ENCODE peak calls at places on chromosomes 16 and 17, in nine cellular contexts. R is cardiac fibroblast, P is amniotic stem cell, Y is memory B cell, S is GM03348, M is HEK293T, V is ELR, W is NCI-H2081, L is KBM-7. X is an unnamed sample.

GRCh38 chr17:79033741-79034501 is 10.0 kb downstream of the C1QTNF1 start:
- DNase-seq in Y (no peak), L (no peak), W (peak), R (peak), S (no peak), M (peak), V (no peak), P (no peak), X (peak)

GRCh38 chr17:3576970-3577369 is 19.4 kb upstream of the TRPV3 start:
- DNase-seq in W (no peak), Y (no peak), L (no peak), R (no peak), V (no peak), P (no peak), M (no peak), S (no peak), X (no peak)

GRCh38 chr16:81816351-81816750 is 37.3 kb downstream of the PLCG2 start:
- DNase-seq in M (no peak), R (no peak), L (no peak), P (no peak), V (no peak), W (no peak), Y (no peak), S (no peak), X (no peak)

GRCh38 chr17:74478369-74479100 is 12.1 kb downstream of the CD300A start:
- DNase-seq in R (no peak), M (no peak), V (no peak), P (no peak), W (no peak), S (no peak), Y (no peak), L (peak), X (peak)

GRCh38 chr16:54116126-54116525 is 170.5 kb downstream of the IRX3 start:
- DNase-seq in P (no peak), V (no peak), M (no peak), L (no peak), W (peak), S (no peak), Y (no peak), R (peak), X (no peak)

GRCh38 chr17:42284566-42284965 is 3.7 kb upstream of the STAT5A start:
- DNase-seq in S (no peak), V (no peak), M (no peak), L (no peak), Y (no peak), W (no peak), P (no peak), R (no peak), X (no peak)

GRCh38 chr17:80531400-80531799 is 13.2 kb upstream of the RPTOR start:
- DNase-seq in Y (no peak), P (no peak), R (no peak), M (no peak), W (no peak), S (no peak), L (no peak), V (no peak), X (no peak)

GRCh38 chr16:83831451-83831987 is 23.7 kb downstream of the HSBP1 start:
- DNase-seq in M (no peak), L (no peak), P (no peak), S (no peak), R (no peak), W (no peak), V (no peak), Y (no peak), X (no peak)

GRCh38 chr17:67489273-67489672 is 112.2 kb downstream of the PITPNC1 start:
- DNase-seq in Y (no peak), S (no peak), M (no peak), V (no peak), L (no peak), P (no peak), R (no peak), W (no peak), X (no peak)

GRCh38 chr16:68909099-68909733 is 65.9 kb downstream of the TANGO6 start:
- DNase-seq in W (no peak), S (no peak), L (no peak), M (no peak), R (no peak), Y (no peak), P (no peak), V (no peak), X (no peak)

GRCh38 chr16:11320170-11320569 is 25.1 kb upstream of the RMI2 start:
- DNase-seq in P (no peak), M (no peak), V (no peak), W (no peak), Y (no peak), L (no peak), R (no peak), S (no peak), X (no peak)